ENCODE peak calls at places on chromosomes 7 and 10, in four cellular contexts. One of them, this sample, is unnamed.
A peak's percentile ranks its signal among the peaks of the same experiment; 100 is the strongest.

GRCh38 chr7:70392282-70392681 is 739.7 kb upstream of the GALNT17 start:
- DNase-seq in HCT116: no peak
- DNase-seq in astrocyte: peak; percentile 59
- DNase-seq in hepatocyte: peak; percentile 20
- DNase-seq in this sample: no peak

GRCh38 chr10:111076682-111077661 is at the start of gene ADRA2A:
- DNase-seq in astrocyte: peak; percentile 28
- DNase-seq in HCT116: no peak
- DNase-seq in hepatocyte: peak; percentile 74
- DNase-seq in this sample: no peak

GRCh38 chr7:155355176-155355575 is 57.5 kb downstream of the INSIG1 start:
- DNase-seq in astrocyte: no peak
- DNase-seq in HCT116: no peak
- DNase-seq in hepatocyte: no peak
- DNase-seq in this sample: no peak

GRCh38 chr7:155296006-155296787 is 1.5 kb upstream of the INSIG1 start:
- DNase-seq in hepatocyte: no peak
- DNase-seq in HCT116: no peak
- DNase-seq in astrocyte: no peak
- DNase-seq in this sample: no peak

GRCh38 chr7:96088579-96088978 is 233.3 kb downstream of the SLC25A13 start:
- DNase-seq in HCT116: no peak
- DNase-seq in hepatocyte: no peak
- DNase-seq in astrocyte: peak; percentile 8
- DNase-seq in this sample: no peak

GRCh38 chr10:53463539-53463938 is 691.0 kb upstream of the MBL2 start:
- DNase-seq in HCT116: no peak
- DNase-seq in astrocyte: no peak
- DNase-seq in hepatocyte: no peak
- DNase-seq in this sample: no peak

GRCh38 chr10:103278862-103279298 is 1.9 kb downstream of the INA start:
- DNase-seq in HCT116: no peak
- DNase-seq in astrocyte: peak; percentile 14
- DNase-seq in hepatocyte: peak; percentile 74
- DNase-seq in this sample: peak; percentile 65

GRCh38 chr7:78476851-78477405 is 678.4 kb downstream of the PHTF2 start:
- DNase-seq in hepatocyte: no peak
- DNase-seq in HCT116: no peak
- DNase-seq in astrocyte: no peak
- DNase-seq in this sample: no peak

GRCh38 chr10:5585517-5586222 is 60.9 kb downstream of the CALML3 start:
- DNase-seq in HCT116: no peak
- DNase-seq in hepatocyte: no peak
- DNase-seq in astrocyte: peak; percentile 52
- DNase-seq in this sample: no peak

GRCh38 chr7:90560730-90561129 is 35.4 kb upstream of the CDK14 start:
- DNase-seq in HCT116: no peak
- DNase-seq in hepatocyte: no peak
- DNase-seq in astrocyte: peak; percentile 71
- DNase-seq in this sample: no peak

GRCh38 chr10:122192142-122192541 is 79.0 kb upstream of the BTBD16 start:
- DNase-seq in hepatocyte: no peak
- DNase-seq in HCT116: no peak
- DNase-seq in astrocyte: no peak
- DNase-seq in this sample: peak; percentile 56

GRCh38 chr10:123284022-123284421 is 129.8 kb downstream of the BUB3 start:
- DNase-seq in astrocyte: no peak
- DNase-seq in hepatocyte: no peak
- DNase-seq in HCT116: peak; percentile 12
- DNase-seq in this sample: no peak

GRCh38 chr7:17902599-17902998 is 37.7 kb downstream of the SNX13 start:
- DNase-seq in astrocyte: no peak
- DNase-seq in hepatocyte: no peak
- DNase-seq in HCT116: no peak
- DNase-seq in this sample: no peak

GRCh38 chr7:43869898-43870240 is 552 bp upstream of the MRPS24 start:
- DNase-seq in astrocyte: peak; percentile 95
- DNase-seq in hepatocyte: peak; percentile 34
- DNase-seq in HCT116: no peak
- DNase-seq in this sample: no peak

GRCh38 chr7:106504620-106505019 is 156.3 kb downstream of the CCDC71L start:
- DNase-seq in astrocyte: peak; percentile 37
- DNase-seq in hepatocyte: no peak
- DNase-seq in HCT116: no peak
- DNase-seq in this sample: no peak

GRCh38 chr10:11147723-11148122 is 130.1 kb downstream of the CELF2 start:
- DNase-seq in HCT116: no peak
- DNase-seq in hepatocyte: no peak
- DNase-seq in astrocyte: no peak
- DNase-seq in this sample: peak; percentile 54

GRCh38 chr10:18949391-18949790 is 99.2 kb upstream of the MALRD1 start:
- DNase-seq in HCT116: no peak
- DNase-seq in astrocyte: peak; percentile 59
- DNase-seq in hepatocyte: no peak
- DNase-seq in this sample: no peak

GRCh38 chr7:135380351-135380750 is 129.6 kb downstream of the CNOT4 start:
- DNase-seq in astrocyte: no peak
- DNase-seq in hepatocyte: no peak
- DNase-seq in HCT116: no peak
- DNase-seq in this sample: no peak

GRCh38 chr10:127142141-127142540 is 54.2 kb downstream of the INSYN2A start:
- DNase-seq in hepatocyte: no peak
- DNase-seq in HCT116: no peak
- DNase-seq in astrocyte: no peak
- DNase-seq in this sample: peak; percentile 65

GRCh38 chr7:15015545-15016314 is 113.2 kb upstream of the DGKB start:
- DNase-seq in HCT116: peak; percentile 87
- DNase-seq in astrocyte: peak; percentile 56
- DNase-seq in hepatocyte: peak; percentile 91
- DNase-seq in this sample: peak; percentile 4

GRCh38 chr10:48444266-48444665 is 137.8 kb downstream of the MAPK8 start:
- DNase-seq in hepatocyte: peak; percentile 23
- DNase-seq in astrocyte: no peak
- DNase-seq in HCT116: peak; percentile 12
- DNase-seq in this sample: peak; percentile 4

GRCh38 chr7:46705416-46706255 is 784.6 kb upstream of the IGFBP3 start:
- DNase-seq in HCT116: no peak
- DNase-seq in hepatocyte: no peak
- DNase-seq in astrocyte: peak; percentile 60
- DNase-seq in this sample: no peak

GRCh38 chr7:132349085-132349484 is 227.2 kb downstream of the PLXNA4 start:
- DNase-seq in HCT116: no peak
- DNase-seq in hepatocyte: no peak
- DNase-seq in astrocyte: no peak
- DNase-seq in this sample: no peak

GRCh38 chr7:2554654-2555053 is 670 bp downstream of the BRAT1 start:
- DNase-seq in astrocyte: no peak
- DNase-seq in hepatocyte: no peak
- DNase-seq in HCT116: no peak
- DNase-seq in this sample: peak; percentile 20

GRCh38 chr10:18261660-18262292 is 121.6 kb downstream of the CACNB2 start:
- DNase-seq in hepatocyte: no peak
- DNase-seq in astrocyte: no peak
- DNase-seq in HCT116: no peak
- DNase-seq in this sample: no peak

GRCh38 chr10:132685121-132685891 is 100.6 kb downstream of the NKX6-2 start:
- DNase-seq in astrocyte: peak; percentile 56
- DNase-seq in HCT116: no peak
- DNase-seq in hepatocyte: peak; percentile 77
- DNase-seq in this sample: peak; percentile 25

GRCh38 chr10:5685764-5686240 is 1.2 kb downstream of the TASOR2 start:
- DNase-seq in astrocyte: no peak
- DNase-seq in HCT116: no peak
- DNase-seq in hepatocyte: peak; percentile 26
- DNase-seq in this sample: no peak

GRCh38 chr10:129033790-129034272 is 433.2 kb upstream of the MGMT start:
- DNase-seq in hepatocyte: no peak
- DNase-seq in astrocyte: no peak
- DNase-seq in HCT116: no peak
- DNase-seq in this sample: no peak

GRCh38 chr10:104711167-104711765 is 70.2 kb downstream of the SORCS3 start:
- DNase-seq in astrocyte: peak; percentile 8
- DNase-seq in hepatocyte: no peak
- DNase-seq in HCT116: no peak
- DNase-seq in this sample: no peak

GRCh38 chr10:95505641-95506040 is 55.5 kb downstream of the SORBS1 start:
- DNase-seq in HCT116: no peak
- DNase-seq in astrocyte: no peak
- DNase-seq in hepatocyte: no peak
- DNase-seq in this sample: no peak

GRCh38 chr10:119511828-119512515 is 30.5 kb downstream of the RGS10 start:
- DNase-seq in hepatocyte: no peak
- DNase-seq in HCT116: no peak
- DNase-seq in astrocyte: no peak
- DNase-seq in this sample: no peak

GRCh38 chr7:44982535-44982923 is 3.7 kb upstream of the MYO1G start:
- DNase-seq in astrocyte: no peak
- DNase-seq in HCT116: no peak
- DNase-seq in hepatocyte: no peak
- DNase-seq in this sample: no peak

GRCh38 chr10:104045151-104046089 is 40.3 kb downstream of the COL17A1 start:
- DNase-seq in hepatocyte: peak; percentile 79
- DNase-seq in HCT116: peak; percentile 74
- DNase-seq in astrocyte: peak; percentile 44
- DNase-seq in this sample: no peak

GRCh38 chr7:149196151-149196704 is 882 bp downstream of the ZNF282 start:
- DNase-seq in HCT116: no peak
- DNase-seq in astrocyte: no peak
- DNase-seq in hepatocyte: no peak
- DNase-seq in this sample: peak; percentile 42

GRCh38 chr10:95324436-95325268 is 33.8 kb upstream of the PDLIM1 start:
- DNase-seq in astrocyte: no peak
- DNase-seq in HCT116: no peak
- DNase-seq in hepatocyte: no peak
- DNase-seq in this sample: no peak

GRCh38 chr7:134787720-134788119 is 8.3 kb downstream of the CALD1 start:
- DNase-seq in HCT116: no peak
- DNase-seq in astrocyte: no peak
- DNase-seq in hepatocyte: no peak
- DNase-seq in this sample: no peak

GRCh38 chr10:69961168-69961863 is 91.3 kb upstream of the MACROH2A2 start:
- DNase-seq in hepatocyte: peak; percentile 23
- DNase-seq in HCT116: no peak
- DNase-seq in astrocyte: no peak
- DNase-seq in this sample: no peak

GRCh38 chr10:114685456-114685855 is 27.4 kb upstream of the ABLIM1 start:
- DNase-seq in astrocyte: no peak
- DNase-seq in HCT116: no peak
- DNase-seq in hepatocyte: peak; percentile 37
- DNase-seq in this sample: no peak

GRCh38 chr7:150553163-150553562 is 14.0 kb upstream of the GIMAP4 start:
- DNase-seq in HCT116: no peak
- DNase-seq in hepatocyte: no peak
- DNase-seq in astrocyte: no peak
- DNase-seq in this sample: no peak

GRCh38 chr7:151592330-151592729 is 72.6 kb upstream of the RHEB start:
- DNase-seq in astrocyte: no peak
- DNase-seq in HCT116: no peak
- DNase-seq in hepatocyte: no peak
- DNase-seq in this sample: no peak
- H3K4me2 ChIP-seq in astrocyte: peak overlapping the region; percentile 35
- H3K4me2 ChIP-seq in HCT116: peak overlapping the region; percentile 34
- H3K4me2 ChIP-seq in hepatocyte: no peak overlapping the region
- H3K4me2 ChIP-seq in this sample: no peak overlapping the region

GRCh38 chr10:79262131-79262530 is 85.1 kb upstream of the PPIF start:
- DNase-seq in hepatocyte: no peak
- DNase-seq in astrocyte: no peak
- DNase-seq in HCT116: no peak
- DNase-seq in this sample: no peak
- H3K4me2 ChIP-seq in hepatocyte: no peak overlapping the region
- H3K4me2 ChIP-seq in astrocyte: no peak overlapping the region
- H3K4me2 ChIP-seq in HCT116: no peak overlapping the region
- H3K4me2 ChIP-seq in this sample: no peak overlapping the region

DNA sequence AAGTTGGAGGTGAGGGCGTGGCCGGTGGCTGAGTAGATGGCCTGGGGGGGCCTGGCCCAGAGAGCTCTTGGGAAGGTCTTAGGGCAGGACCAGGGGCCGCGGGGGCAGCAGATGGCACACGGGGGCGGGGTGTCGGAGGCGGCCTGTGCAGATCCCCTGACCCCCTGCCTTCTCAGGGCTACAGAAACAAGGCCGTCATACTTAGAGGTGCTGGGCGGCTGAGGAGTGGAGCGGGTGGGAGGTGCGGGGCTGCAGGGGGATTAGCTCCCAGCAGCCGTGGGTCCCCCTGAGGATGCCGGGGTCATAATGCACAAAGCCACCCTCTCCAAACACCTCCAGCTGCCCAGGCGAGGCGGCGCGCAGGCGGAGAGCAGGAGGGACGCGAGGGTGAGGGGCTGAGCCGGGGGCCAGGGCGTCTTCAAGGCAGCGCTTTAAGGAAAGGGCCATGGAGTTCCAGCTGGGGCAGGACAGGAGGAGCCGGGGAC is 40.4 kb upstream of the ZNF32 start:
- DNase-seq in astrocyte: no peak
- DNase-seq in HCT116: no peak
- DNase-seq in hepatocyte: no peak
- DNase-seq in this sample: no peak
- H3K4me2 ChIP-seq in astrocyte: peak overlapping the region; percentile 99
- H3K4me2 ChIP-seq in HCT116: no peak overlapping the region
- H3K4me2 ChIP-seq in hepatocyte: peak overlapping the region; percentile 99
- H3K4me2 ChIP-seq in this sample: no peak overlapping the region

GRCh38 chr10:14240253-14241189 is 90.2 kb downstream of the FRMD4A start:
- DNase-seq in HCT116: no peak
- DNase-seq in astrocyte: peak; percentile 45
- DNase-seq in hepatocyte: no peak
- DNase-seq in this sample: no peak
- H3K4me2 ChIP-seq in HCT116: no peak overlapping the region
- H3K4me2 ChIP-seq in astrocyte: peak overlapping the region; percentile 49
- H3K4me2 ChIP-seq in hepatocyte: no peak overlapping the region
- H3K4me2 ChIP-seq in this sample: no peak overlapping the region

GRCh38 chr10:116053910-116054309 is 219.1 kb downstream of the GFRA1 start:
- DNase-seq in hepatocyte: no peak
- DNase-seq in astrocyte: no peak
- DNase-seq in HCT116: no peak
- DNase-seq in this sample: no peak

GRCh38 chr10:116055252-116055918 is 217.6 kb downstream of the GFRA1 start:
- DNase-seq in hepatocyte: no peak
- DNase-seq in HCT116: no peak
- DNase-seq in astrocyte: no peak
- DNase-seq in this sample: no peak

GRCh38 chr10:116056445-116057293 is 216.3 kb downstream of the GFRA1 start:
- DNase-seq in HCT116: no peak
- DNase-seq in hepatocyte: peak; percentile 42
- DNase-seq in astrocyte: no peak
- DNase-seq in this sample: no peak

GRCh38 chr10:116055919-116056252 is 217.1 kb downstream of the GFRA1 start:
- DNase-seq in astrocyte: no peak
- DNase-seq in HCT116: no peak
- DNase-seq in hepatocyte: no peak
- DNase-seq in this sample: no peak
- H3K4me2 ChIP-seq in astrocyte: no peak overlapping the region
- H3K4me2 ChIP-seq in HCT116: no peak overlapping the region
- H3K4me2 ChIP-seq in hepatocyte: peak overlapping the region; percentile 10
- H3K4me2 ChIP-seq in this sample: no peak overlapping the region

GRCh38 chr10:74071151-74071550 is 73.2 kb downstream of the VCL start:
- DNase-seq in hepatocyte: no peak
- DNase-seq in HCT116: no peak
- DNase-seq in astrocyte: peak; percentile 94
- DNase-seq in this sample: no peak
- H3K4me2 ChIP-seq in hepatocyte: no peak overlapping the region
- H3K4me2 ChIP-seq in HCT116: no peak overlapping the region
- H3K4me2 ChIP-seq in astrocyte: peak overlapping the region; percentile 19
- H3K4me2 ChIP-seq in this sample: no peak overlapping the region